ENCODE peak calls at places on chromosome 10, in nine cellular contexts. Y, T, O, K, V, L, D, M and W are unnamed samples.

GRCh38 chr10:117444497-117445040 is 69.3 kb upstream of the PDZD8 start:
- DNase-seq in M (no peak), V (no peak), Y (no peak), L (no peak), K (no peak), T (peak), D (no peak), O (no peak), W (no peak)

GRCh38 chr10:91415816-91416215 is 5.7 kb downstream of the HECTD2 start:
- DNase-seq in K (no peak), Y (no peak), O (no peak), L (no peak), D (no peak), M (no peak), V (no peak), T (no peak), W (no peak)

GRCh38 chr10:122461367-122461728 is at the start of gene HTRA1:
- DNase-seq in L (peak), T (no peak), V (no peak), K (no peak), Y (peak), M (peak), D (peak), O (peak), W (no peak)

GRCh38 chr10:131729938-131730660 is 170.7 kb upstream of the PPP2R2D start:
- DNase-seq in V (no peak), L (peak), O (no peak), M (no peak), K (no peak), Y (no peak), T (no peak), D (no peak), W (no peak)

GRCh38 chr10:93999401-93999851 is 5.7 kb downstream of the PLCE1 start:
- DNase-seq in T (no peak), D (no peak), O (peak), L (peak), V (no peak), Y (peak), K (no peak), M (no peak), W (no peak)

GRCh38 chr10:28734940-28735759 is 57.8 kb downstream of the BAMBI start:
- DNase-seq in L (no peak), K (no peak), T (no peak), D (peak), Y (no peak), V (no peak), O (peak), M (peak), W (no peak)

GRCh38 chr10:102300289-102300843 is 55.0 kb downstream of the GBF1 start:
- DNase-seq in K (no peak), Y (no peak), O (peak), T (no peak), L (no peak), M (peak), D (no peak), V (no peak), W (no peak)

GRCh38 chr10:102713814-102714620 is at the start of gene ARL3:
- DNase-seq in Y (peak), V (peak), K (peak), O (peak), M (peak), T (peak), D (peak), L (peak), W (peak)

GRCh38 chr10:11782793-11783557 is 40.2 kb upstream of the PROSER2 start:
- DNase-seq in V (no peak), T (peak), K (no peak), M (peak), L (no peak), Y (no peak), D (peak), O (peak), W (no peak)

GRCh38 chr10:57952741-57953140 is 315.0 kb downstream of the IPMK start:
- DNase-seq in L (no peak), V (no peak), D (no peak), M (no peak), Y (no peak), K (no peak), T (no peak), O (peak), W (no peak)

GRCh38 chr10:131271966-131272365 is 39.6 kb downstream of the TCERG1L start:
- DNase-seq in L (no peak), Y (no peak), T (peak), V (no peak), M (no peak), O (no peak), K (no peak), D (no peak), W (no peak)

GRCh38 chr10:4242561-4243035 is 457.6 kb upstream of the KLF6 start:
- DNase-seq in V (no peak), T (no peak), K (no peak), Y (peak), M (peak), O (peak), L (no peak), D (no peak), W (no peak)

GRCh38 chr10:131790021-131790420 is 110.8 kb upstream of the PPP2R2D start:
- DNase-seq in T (no peak), O (no peak), D (no peak), Y (no peak), M (no peak), K (no peak), L (no peak), V (no peak), W (no peak)

GRCh38 chr10:43437141-43437860 is 390 bp downstream of the ZNF487 start:
- DNase-seq in M (peak), D (no peak), O (no peak), V (no peak), K (no peak), Y (no peak), L (peak), T (no peak), W (no peak)

GRCh38 chr10:115063702-115064479 is 29.3 kb upstream of the ATRNL1 start:
- DNase-seq in T (no peak), O (no peak), M (no peak), D (no peak), K (no peak), V (no peak), L (no peak), Y (no peak), W (no peak)

GRCh38 chr10:58385784-58386112 is 538 bp downstream of the TFAM start:
- DNase-seq in M (peak), O (no peak), V (no peak), Y (no peak), D (peak), K (no peak), T (no peak), L (no peak), W (peak)

GRCh38 chr10:125284875-125285597 is 124.7 kb upstream of the CTBP2 start:
- DNase-seq in D (no peak), K (no peak), M (peak), O (peak), Y (no peak), T (no peak), L (no peak), V (no peak), W (no peak)